ENCODE peak calls at places on chromosomes 7 and 10, in five cellular contexts. B is HCT116, S is K562, I is HepG2, W is H1. K is an unnamed sample.

GRCh38 chr10:21065621-21066248 is 168.6 kb upstream of the NEBL start:
- DNase-seq in B (no peak), S (no peak), I (no peak), W (no peak), K (no peak)

GRCh38 chr10:115659616-115660015 is 566.5 kb downstream of the ATRNL1 start:
- DNase-seq in B (no peak), S (no peak), I (no peak), W (no peak), K (no peak)

GRCh38 chr7:134789967-134790685 is 10.7 kb downstream of the CALD1 start:
- DNase-seq in B (no peak), S (no peak), I (no peak), W (no peak), K (no peak)

GRCh38 chr7:106848851-106849442 is 16.1 kb upstream of the PIK3CG start:
- DNase-seq in B (no peak), S (peak), I (no peak), W (no peak), K (no peak)

GRCh38 chr7:43535810-43536585 is 46.9 kb upstream of the STK17A start:
- DNase-seq in B (no peak), S (no peak), I (no peak), W (no peak), K (no peak)

GRCh38 chr10:104054430-104054829 is 31.2 kb downstream of the COL17A1 start:
- DNase-seq in B (no peak), S (no peak), I (no peak), W (no peak), K (no peak)

GRCh38 chr10:119521443-119522204 is 20.9 kb downstream of the RGS10 start:
- DNase-seq in B (peak), S (no peak), I (peak), W (no peak), K (no peak)

GRCh38 chr7:85423209-85423895 is 236.5 kb upstream of the SEMA3D start:
- DNase-seq in B (no peak), S (no peak), I (no peak), W (no peak), K (no peak)

GRCh38 chr7:91264083-91264923 is at the start of gene FZD1:
- DNase-seq in B (peak), S (peak), I (peak), W (peak), K (peak)

GRCh38 chr10:127063762-127064161 is 132.6 kb downstream of the INSYN2A start:
- DNase-seq in B (no peak), S (no peak), I (no peak), W (no peak), K (no peak)

GRCh38 chr10:76910184-76910962 is 727.2 kb downstream of the KCNMA1 start:
- DNase-seq in B (no peak), S (no peak), I (no peak), W (no peak), K (no peak)

GRCh38 chr7:84455788-84456187 is 261.2 kb upstream of the SEMA3A start:
- DNase-seq in B (no peak), S (no peak), I (no peak), W (no peak), K (no peak)

GRCh38 chr10:49484501-49485230 is 54.3 kb downstream of the ERCC6 start:
- DNase-seq in B (no peak), S (no peak), I (no peak), W (no peak), K (no peak)

GRCh38 chr10:123375738-123376137 is 221.5 kb downstream of the BUB3 start:
- DNase-seq in B (no peak), S (no peak), I (no peak), W (no peak), K (no peak)

GRCh38 chr7:42315096-42315495 is 78.1 kb upstream of the GLI3 start:
- DNase-seq in B (no peak), S (no peak), I (no peak), W (no peak), K (no peak)

GRCh38 chr7:42237891-42238531 is 1.0 kb upstream of the GLI3 start:
- DNase-seq in B (no peak), S (peak), I (no peak), W (peak), K (no peak)

GRCh38 chr10:93073539-93074136 is at the start of gene CYP26A1:
- DNase-seq in B (no peak), S (peak), I (no peak), W (peak), K (no peak)

GRCh38 chr10:72259491-72260214 is 14.1 kb upstream of the DDIT4 start:
- DNase-seq in B (no peak), S (no peak), I (no peak), W (no peak), K (no peak)

GRCh38 chr10:98420786-98421185 is 5.8 kb upstream of the PYROXD2 start:
- DNase-seq in B (no peak), S (no peak), I (no peak), W (no peak), K (no peak)

GRCh38 chr10:45398595-45398994 is 24.6 kb downstream of the ALOX5 start:
- DNase-seq in B (no peak), S (no peak), I (no peak), W (no peak), K (no peak)

GRCh38 chr7:100171840-100172239 is 3.4 kb upstream of the GAL3ST4 start:
- DNase-seq in B (no peak), S (no peak), I (no peak), W (peak), K (no peak)

GRCh38 chr10:118729641-118730258 is 25.0 kb downstream of the CACUL1 start:
- DNase-seq in B (no peak), S (no peak), I (no peak), W (no peak), K (peak)

GRCh38 chr10:112752268-112752667 is 197.8 kb upstream of the TCF7L2 start:
- DNase-seq in B (no peak), S (no peak), I (no peak), W (no peak), K (no peak)

GRCh38 chr7:108246227-108246837 is 116.2 kb upstream of the LAMB4 start:
- DNase-seq in B (peak), S (peak), I (peak), W (no peak), K (peak)

GRCh38 chr7:158096582-158096981 is 491.0 kb downstream of the PTPRN2 start:
- DNase-seq in B (no peak), S (no peak), I (no peak), W (no peak), K (no peak)

GRCh38 chr7:47815867-47816266 is 132.4 kb downstream of the PKD1L1 start:
- DNase-seq in B (no peak), S (no peak), I (no peak), W (no peak), K (no peak)

GRCh38 chr10:21626457-21627161 is 92.6 kb downstream of the MLLT10 start:
- DNase-seq in B (no peak), S (no peak), I (no peak), W (no peak), K (no peak)

GRCh38 chr10:88226891-88227290 is 356.2 kb downstream of the RNLS start:
- DNase-seq in B (no peak), S (no peak), I (no peak), W (no peak), K (no peak)

GRCh38 chr7:7953761-7954160 is 14.8 kb upstream of the GLCCI1 start:
- DNase-seq in B (no peak), S (no peak), I (no peak), W (no peak), K (no peak)

GRCh38 chr10:62071846-62072281 is 170.4 kb downstream of the ARID5B start:
- DNase-seq in B (no peak), S (no peak), I (no peak), W (no peak), K (no peak)

GRCh38 chr7:17236161-17236560 is 62.3 kb upstream of the AHR start:
- DNase-seq in B (no peak), S (no peak), I (no peak), W (no peak), K (no peak)

GRCh38 chr10:123427386-123427785 is 238.8 kb upstream of the GPR26 start:
- DNase-seq in B (no peak), S (no peak), I (peak), W (no peak), K (no peak)

GRCh38 chr10:88116491-88116890 is 253.1 kb downstream of the PTEN start:
- DNase-seq in B (no peak), S (no peak), I (no peak), W (no peak), K (no peak)

GRCh38 chr7:24604640-24605039 is 31.4 kb downstream of the PALS2 start:
- DNase-seq in B (no peak), S (no peak), I (no peak), W (peak), K (no peak)

GRCh38 chr10:129547583-129547982 is 80.5 kb downstream of the MGMT start:
- DNase-seq in B (no peak), S (no peak), I (no peak), W (no peak), K (no peak)

GRCh38 chr10:22374489-22375126 is 29.3 kb downstream of the SPAG6 start:
- DNase-seq in B (no peak), S (no peak), I (no peak), W (no peak), K (no peak)

GRCh38 chr10:98790817-98791216 is 344.1 kb upstream of the HPS1 start:
- DNase-seq in B (peak), S (no peak), I (no peak), W (no peak), K (no peak)

GRCh38 chr10:15483215-15483970 is 112.3 kb upstream of the FAM171A1 start:
- DNase-seq in B (no peak), S (peak), I (no peak), W (no peak), K (no peak)

GRCh38 chr7:33130184-33130583 is 820 bp downstream of the BBS9 start:
- DNase-seq in B (no peak), S (no peak), I (no peak), W (no peak), K (no peak)

GRCh38 chr10:77909755-77910375 is 16.7 kb downstream of the DLG5 start:
- DNase-seq in B (no peak), S (peak), I (peak), W (no peak), K (no peak)

DNA sequence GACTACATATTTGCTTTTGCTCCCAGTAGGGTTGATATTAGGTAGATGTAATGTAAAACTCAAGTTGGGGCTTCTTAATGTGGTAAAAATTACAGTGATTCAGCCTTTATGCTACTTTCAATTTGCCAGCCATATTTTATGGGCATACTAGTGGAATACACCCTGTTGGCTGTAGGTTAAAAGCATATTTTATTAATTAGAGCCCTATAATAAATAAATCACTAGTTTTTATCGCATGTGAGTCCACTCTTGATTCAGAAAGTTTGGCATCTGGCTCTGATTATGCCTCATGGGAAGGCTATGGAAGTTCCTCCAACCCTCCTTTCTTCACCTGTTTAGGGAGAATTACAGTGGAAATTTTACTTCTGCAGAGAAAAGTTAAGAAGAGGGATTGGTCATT is 390.9 kb downstream of the GATA3 start:
- DNase-seq in B (no peak), S (no peak), I (no peak), W (no peak), K (no peak)
- TF ChIP-seq ZNF274 in B (no peak), S (no peak), I (no peak), W (no peak), K (no peak)

DNA sequence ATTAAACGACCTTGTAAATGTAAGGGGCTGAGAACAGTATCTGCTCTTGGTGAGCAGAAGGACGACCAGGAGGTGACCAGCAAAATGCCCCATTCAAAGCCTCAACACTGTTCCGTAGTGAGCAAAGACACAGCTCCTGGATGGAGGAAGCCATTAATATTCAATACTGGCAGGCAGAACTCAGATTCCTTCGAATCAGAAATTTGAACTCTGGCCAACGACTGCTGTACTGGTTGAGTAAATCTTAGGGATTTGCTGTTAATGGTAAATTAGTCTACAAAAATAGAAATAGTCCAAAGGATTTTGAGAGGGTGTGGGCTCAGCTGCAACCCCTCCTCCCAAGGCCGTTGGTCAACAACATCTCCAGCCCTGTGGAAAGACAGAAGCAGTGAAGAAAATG is 130.5 kb upstream of the PFKP start:
- DNase-seq in B (no peak), S (no peak), I (no peak), W (peak), K (no peak)
- TF ChIP-seq CEBPB in B (no peak), S (no peak), I (no peak), W (no peak), K (no peak)

GRCh38 chr10:65497837-65498236 is 1428.0 kb upstream of the LRRTM3 start:
- DNase-seq in B (no peak), S (no peak), I (no peak), W (no peak), K (no peak)

GRCh38 chr10:65496541-65496940 is 1429.3 kb upstream of the LRRTM3 start:
- DNase-seq in B (no peak), S (no peak), I (no peak), W (no peak), K (no peak)

GRCh38 chr10:65500716-65501115 is 1425.1 kb upstream of the LRRTM3 start:
- DNase-seq in B (no peak), S (no peak), I (no peak), W (no peak), K (no peak)

GRCh38 chr10:65501259-65501658 is 1424.6 kb upstream of the LRRTM3 start:
- DNase-seq in B (no peak), S (no peak), I (peak), W (no peak), K (peak)
- TF ChIP-seq SP1 in B (no peak), S (no peak), I (no peak), W (no peak), K (no peak)

DNA sequence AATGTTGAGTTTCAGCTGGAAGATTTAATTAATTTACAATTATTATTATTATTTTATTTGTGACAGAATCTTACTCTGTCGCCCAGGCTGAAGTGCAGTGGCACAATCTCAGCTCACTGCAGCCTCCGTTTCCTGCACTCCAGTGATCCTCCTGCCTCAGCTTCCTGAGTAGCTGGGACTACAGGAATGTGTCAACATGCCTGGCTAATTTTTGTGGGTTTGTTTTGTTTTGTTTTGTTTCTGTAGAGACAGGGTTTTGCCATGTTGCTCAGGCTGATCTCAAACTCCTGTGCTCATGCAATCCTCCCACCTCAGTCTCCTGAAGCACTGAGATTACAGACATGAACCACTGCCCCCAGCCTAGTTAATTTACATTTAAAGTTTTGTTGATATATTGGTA is 93.8 kb upstream of the MEOX2 start:
- DNase-seq in B (no peak), S (no peak), I (no peak), W (no peak), K (no peak)
- TF ChIP-seq ZNF274 in B (no peak), S (no peak), I (no peak), W (no peak), K (no peak)

DNA sequence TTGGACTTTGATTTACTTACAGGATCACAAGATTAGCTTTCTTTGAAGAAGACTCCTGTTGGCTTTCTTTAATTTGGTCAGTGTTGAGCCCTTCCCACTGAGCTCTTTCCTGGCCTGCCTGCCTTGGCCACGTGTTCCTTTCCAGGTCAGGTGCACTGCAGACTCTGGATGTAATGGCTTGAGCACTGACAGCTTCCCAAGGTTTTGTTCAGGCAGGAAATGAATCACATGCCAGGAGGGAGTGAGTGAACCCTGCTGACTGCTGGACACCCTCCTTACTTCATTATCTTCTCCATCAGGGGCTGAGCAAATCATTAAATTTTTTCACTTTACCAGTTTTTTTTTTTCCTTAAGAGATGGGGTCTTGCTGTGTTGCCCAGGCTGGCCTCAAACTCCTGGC is 29.8 kb downstream of the SNX10 start:
- DNase-seq in B (no peak), S (no peak), I (no peak), W (no peak), K (no peak)
- TF ChIP-seq CEBPB in B (no peak), S (no peak), I (no peak), W (no peak), K (no peak)

K was measured in GM12878.